ENCODE peak calls at places on chromosomes 1 and 21, in six cellular contexts. F is fibroblast of lung; I is tibial artery; Q is CD4-positive, alpha-beta T cell; C is A549; R is transverse colon. M is an unnamed sample.
A peak's percentile ranks its signal among the peaks of the same experiment; 100 is the strongest.

GRCh38 chr1:212465311-212465710 is 32.6 kb downstream of the NENF start:
- DNase-seq in F (no peak), I (no peak), Q (no peak), C (no peak), R (no peak), M (no peak)

GRCh38 chr1:9375912-9376311 is 83.2 kb downstream of the SPSB1 start:
- DNase-seq in F (no peak), I (peak; percentile 71), Q (no peak), C (no peak), R (no peak), M (no peak)

GRCh38 chr1:232725303-232726047 is 79.7 kb upstream of the MAP10 start:
- DNase-seq in F (no peak), I (no peak), Q (no peak), C (peak; percentile 27), R (no peak), M (no peak)

GRCh38 chr1:218377143-218377660 is 32.1 kb downstream of the TGFB2 start:
- DNase-seq in F (peak; percentile 98), I (no peak), Q (no peak), C (peak; percentile 93), R (no peak), M (peak; percentile 15)

GRCh38 chr1:3012511-3013291 is 8.6 kb upstream of the ACTRT2 start:
- DNase-seq in F (no peak), I (peak; percentile 47), Q (peak; percentile 49), C (no peak), R (peak; percentile 43), M (peak; percentile 48)

GRCh38 chr1:59178339-59178744 is 118.6 kb upstream of the FGGY start:
- DNase-seq in F (peak; percentile 89), I (peak; percentile 83), Q (no peak), C (no peak), R (no peak), M (no peak)

GRCh38 chr1:22105611-22106207 is 37.2 kb downstream of the WNT4 start:
- DNase-seq in F (peak; percentile 74), I (no peak), Q (no peak), C (peak; percentile 56), R (no peak), M (peak; percentile 48)

GRCh38 chr21:37206531-37206930 is 60.6 kb downstream of the VPS26C start:
- DNase-seq in F (no peak), I (no peak), Q (no peak), C (no peak), R (no peak), M (no peak)

DNA sequence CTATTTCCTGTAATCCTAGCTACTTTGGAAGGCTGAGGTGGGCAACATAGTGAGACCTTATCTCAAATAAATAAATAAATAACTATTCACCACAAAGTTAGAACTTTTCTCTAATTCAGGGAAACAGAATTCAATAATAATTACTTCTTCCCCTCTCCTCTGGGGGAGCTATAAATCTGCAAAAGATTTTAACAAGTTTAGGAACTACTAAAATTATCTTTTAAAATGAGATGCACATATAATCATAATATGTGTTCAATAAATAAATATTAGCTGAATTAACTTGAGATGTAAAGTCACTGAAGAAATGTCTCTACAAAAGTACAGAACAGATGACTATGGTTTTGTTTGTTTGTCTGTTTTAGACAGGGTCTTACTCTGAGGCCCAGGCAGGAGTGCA is 14.1 kb downstream of the WDR47 start:
- DNase-seq in F (no peak), I (no peak), Q (no peak), C (no peak), R (no peak), M (no peak)
- TF ChIP-seq CTCF in F (no peak), I (no peak), Q (peak; percentile 27), C (peak; percentile 10), R (no peak), M (no peak)

GRCh38 chr1:187817782-187818181 is 989.0 kb downstream of the PLA2G4A start:
- DNase-seq in F (no peak), I (no peak), Q (no peak), C (no peak), R (no peak), M (no peak)
- TF ChIP-seq CTCF in F (no peak), I (no peak), Q (no peak), C (no peak), R (no peak), M (no peak)

DNA sequence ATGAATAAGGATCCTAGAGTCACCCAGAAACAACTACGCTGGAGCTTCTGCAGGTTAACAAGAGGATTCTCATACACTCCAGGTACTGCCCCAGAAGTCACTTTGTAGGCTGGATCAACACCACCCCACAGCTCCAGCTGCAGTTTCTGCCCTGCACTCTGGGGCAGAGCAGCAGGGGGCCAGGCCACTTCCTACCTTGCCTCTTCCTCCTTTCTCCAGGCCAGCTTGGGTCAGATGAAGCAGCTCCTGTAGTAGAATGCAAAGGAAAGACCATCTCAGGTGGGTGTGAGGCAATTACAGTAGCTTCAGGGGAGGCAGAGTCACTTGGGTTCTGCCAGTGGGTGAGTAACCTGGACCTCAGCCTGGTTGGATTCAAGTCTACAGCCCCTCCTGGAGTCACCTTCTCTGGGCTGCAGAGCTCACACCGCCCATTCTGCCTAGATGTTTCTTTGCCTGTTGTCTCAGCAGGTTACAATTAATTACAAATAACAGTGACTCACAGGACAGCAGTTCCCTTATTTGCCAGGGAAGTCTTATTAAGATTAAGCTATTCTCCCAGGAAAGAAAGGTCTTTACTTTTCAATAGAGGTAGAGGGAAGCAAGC is 24.4 kb upstream of the BCAR3 start:
- DNase-seq in F (no peak), I (no peak), Q (no peak), C (peak; percentile 12), R (no peak), M (no peak)
- TF ChIP-seq CTCF in F (no peak), I (no peak), Q (no peak), C (no peak), R (no peak), M (no peak)

GRCh38 chr1:101323530-101323929 is 86.7 kb downstream of the S1PR1 start:
- DNase-seq in F (no peak), I (no peak), Q (no peak), C (no peak), R (no peak), M (no peak)
- TF ChIP-seq CTCF in F (no peak), I (no peak), Q (no peak), C (no peak), R (no peak), M (no peak)

GRCh38 chr1:151581446-151581845 is 30.4 kb upstream of the SNX27 start:
- DNase-seq in F (no peak), I (no peak), Q (no peak), C (no peak), R (no peak), M (no peak)

GRCh38 chr1:151579436-151580225 is 32.2 kb upstream of the SNX27 start:
- DNase-seq in F (peak; percentile 43), I (no peak), Q (no peak), C (no peak), R (no peak), M (no peak)

GRCh38 chr1:151581946-151582345 is 29.9 kb upstream of the SNX27 start:
- DNase-seq in F (no peak), I (no peak), Q (no peak), C (no peak), R (no peak), M (no peak)

GRCh38 chr1:151584278-151584677 is 27.6 kb upstream of the SNX27 start:
- DNase-seq in F (no peak), I (no peak), Q (no peak), C (no peak), R (peak; percentile 48), M (no peak)

GRCh38 chr1:151583796-151584195 is 28.1 kb upstream of the SNX27 start:
- DNase-seq in F (no peak), I (no peak), Q (no peak), C (no peak), R (no peak), M (no peak)
- TF ChIP-seq CTCF in F (no peak), I (no peak), Q (no peak), C (no peak), R (no peak), M (no peak)

GRCh38 chr1:66360285-66360724 is 173.6 kb upstream of the SGIP1 start:
- DNase-seq in F (no peak), I (no peak), Q (no peak), C (no peak), R (no peak), M (no peak)
- TF ChIP-seq CTCF in F (no peak), I (no peak), Q (no peak), C (peak; percentile 6), R (no peak), M (peak; percentile 36)

M was measured in GM10248.